ENCODE peak calls at places on chromosomes 6 and 20, in six cellular contexts. One of them, this sample, is unnamed.

GRCh38 chr6:161394437-161394836 is 120.6 kb upstream of the AGPAT4 start:
- DNase-seq in Caco-2: no peak
- DNase-seq in AG04449: no peak
- DNase-seq in cardiac muscle cell: no peak
- DNase-seq in AG09309: no peak
- DNase-seq in fibroblast of mammary gland: no peak
- DNase-seq in this sample: no peak

GRCh38 chr6:167508919-167509852 is 184.3 kb downstream of the TTLL2 start:
- DNase-seq in Caco-2: no peak
- DNase-seq in AG04449: no peak
- DNase-seq in cardiac muscle cell: no peak
- DNase-seq in AG09309: no peak
- DNase-seq in fibroblast of mammary gland: no peak
- DNase-seq in this sample: no peak

GRCh38 chr6:27669798-27670301 is 196.9 kb upstream of the ZNF184 start:
- DNase-seq in Caco-2: no peak
- DNase-seq in AG04449: no peak
- DNase-seq in cardiac muscle cell: no peak
- DNase-seq in AG09309: no peak
- DNase-seq in fibroblast of mammary gland: no peak
- DNase-seq in this sample: no peak

GRCh38 chr6:160135922-160136655 is 14.5 kb downstream of the SLC22A1 start:
- DNase-seq in Caco-2: no peak
- DNase-seq in AG04449: no peak
- DNase-seq in cardiac muscle cell: no peak
- DNase-seq in AG09309: no peak
- DNase-seq in fibroblast of mammary gland: no peak
- DNase-seq in this sample: no peak

GRCh38 chr6:71294121-71294523 is 5.5 kb downstream of the OGFRL1 start:
- DNase-seq in Caco-2: no peak
- DNase-seq in AG04449: peak
- DNase-seq in cardiac muscle cell: peak
- DNase-seq in AG09309: peak
- DNase-seq in fibroblast of mammary gland: peak
- DNase-seq in this sample: no peak

GRCh38 chr6:95087394-95088097 is 489.8 kb upstream of the MANEA start:
- DNase-seq in Caco-2: no peak
- DNase-seq in AG04449: no peak
- DNase-seq in cardiac muscle cell: peak
- DNase-seq in AG09309: no peak
- DNase-seq in fibroblast of mammary gland: peak
- DNase-seq in this sample: no peak

GRCh38 chr6:165849539-165850430 is 186.7 kb upstream of the PDE10A start:
- DNase-seq in Caco-2: no peak
- DNase-seq in AG04449: no peak
- DNase-seq in cardiac muscle cell: peak
- DNase-seq in AG09309: no peak
- DNase-seq in fibroblast of mammary gland: no peak
- DNase-seq in this sample: no peak

GRCh38 chr6:158409451-158409850 is 97.2 kb downstream of the TULP4 start:
- DNase-seq in Caco-2: no peak
- DNase-seq in AG04449: no peak
- DNase-seq in cardiac muscle cell: peak
- DNase-seq in AG09309: peak
- DNase-seq in fibroblast of mammary gland: peak
- DNase-seq in this sample: no peak

GRCh38 chr20:51661609-51662178 is 106.5 kb downstream of the ATP9A start:
- DNase-seq in Caco-2: peak
- DNase-seq in AG04449: no peak
- DNase-seq in cardiac muscle cell: no peak
- DNase-seq in AG09309: peak
- DNase-seq in fibroblast of mammary gland: peak
- DNase-seq in this sample: no peak

GRCh38 chr6:87340230-87340629 is 4.4 kb upstream of the C6orf163 start:
- DNase-seq in Caco-2: no peak
- DNase-seq in AG04449: no peak
- DNase-seq in cardiac muscle cell: no peak
- DNase-seq in AG09309: no peak
- DNase-seq in fibroblast of mammary gland: no peak
- DNase-seq in this sample: no peak

GRCh38 chr6:134420638-134421181 is 102.8 kb upstream of the SGK1 start:
- DNase-seq in Caco-2: no peak
- DNase-seq in AG04449: no peak
- DNase-seq in cardiac muscle cell: peak
- DNase-seq in AG09309: no peak
- DNase-seq in fibroblast of mammary gland: peak
- DNase-seq in this sample: no peak

GRCh38 chr6:105844275-105844848 is 241.8 kb upstream of the PRDM1 start:
- DNase-seq in Caco-2: no peak
- DNase-seq in AG04449: no peak
- DNase-seq in cardiac muscle cell: no peak
- DNase-seq in AG09309: no peak
- DNase-seq in fibroblast of mammary gland: peak
- DNase-seq in this sample: no peak

GRCh38 chr6:28589234-28589951 is 63.7 kb downstream of the GPX5 start:
- DNase-seq in Caco-2: peak
- DNase-seq in AG04449: peak
- DNase-seq in cardiac muscle cell: peak
- DNase-seq in AG09309: peak
- DNase-seq in fibroblast of mammary gland: peak
- DNase-seq in this sample: peak

GRCh38 chr6:139877828-139878405 is 503.5 kb upstream of the CITED2 start:
- DNase-seq in Caco-2: no peak
- DNase-seq in AG04449: no peak
- DNase-seq in cardiac muscle cell: no peak
- DNase-seq in AG09309: no peak
- DNase-seq in fibroblast of mammary gland: no peak
- DNase-seq in this sample: no peak

GRCh38 chr20:49287555-49288249 is 9.8 kb upstream of the ZNFX1 start:
- DNase-seq in Caco-2: peak
- DNase-seq in AG04449: no peak
- DNase-seq in cardiac muscle cell: peak
- DNase-seq in AG09309: no peak
- DNase-seq in fibroblast of mammary gland: peak
- DNase-seq in this sample: no peak

GRCh38 chr6:14910692-14911547 is 334.9 kb upstream of the JARID2 start:
- DNase-seq in Caco-2: no peak
- DNase-seq in AG04449: no peak
- DNase-seq in cardiac muscle cell: peak
- DNase-seq in AG09309: no peak
- DNase-seq in fibroblast of mammary gland: peak
- DNase-seq in this sample: no peak

GRCh38 chr20:49832632-49833327 is 20.2 kb downstream of the SLC9A8 start:
- DNase-seq in Caco-2: peak
- DNase-seq in AG04449: no peak
- DNase-seq in cardiac muscle cell: peak
- DNase-seq in AG09309: no peak
- DNase-seq in fibroblast of mammary gland: peak
- DNase-seq in this sample: no peak

GRCh38 chr20:45441746-45442145 is 25.8 kb downstream of the PIGT start:
- DNase-seq in Caco-2: peak
- DNase-seq in AG04449: no peak
- DNase-seq in cardiac muscle cell: no peak
- DNase-seq in AG09309: no peak
- DNase-seq in fibroblast of mammary gland: no peak
- DNase-seq in this sample: no peak

GRCh38 chr6:98036344-98036743 is 753.3 kb upstream of the MMS22L start:
- DNase-seq in Caco-2: no peak
- DNase-seq in AG04449: no peak
- DNase-seq in cardiac muscle cell: no peak
- DNase-seq in AG09309: no peak
- DNase-seq in fibroblast of mammary gland: no peak
- DNase-seq in this sample: no peak

GRCh38 chr20:57501461-57502330 is 23.2 kb downstream of the CTCFL start:
- DNase-seq in Caco-2: no peak
- DNase-seq in AG04449: no peak
- DNase-seq in cardiac muscle cell: peak
- DNase-seq in AG09309: no peak
- DNase-seq in fibroblast of mammary gland: no peak
- DNase-seq in this sample: no peak

GRCh38 chr6:111585241-111585968 is 20.3 kb downstream of the TRAF3IP2 start:
- DNase-seq in Caco-2: no peak
- DNase-seq in AG04449: no peak
- DNase-seq in cardiac muscle cell: peak
- DNase-seq in AG09309: no peak
- DNase-seq in fibroblast of mammary gland: peak
- DNase-seq in this sample: no peak

GRCh38 chr20:24662286-24662685 is 192.9 kb downstream of the SYNDIG1 start:
- DNase-seq in Caco-2: no peak
- DNase-seq in AG04449: no peak
- DNase-seq in cardiac muscle cell: no peak
- DNase-seq in AG09309: no peak
- DNase-seq in fibroblast of mammary gland: no peak
- DNase-seq in this sample: no peak

GRCh38 chr6:10621227-10621626 is 73.2 kb downstream of the C6orf52 start:
- DNase-seq in Caco-2: no peak
- DNase-seq in AG04449: no peak
- DNase-seq in cardiac muscle cell: no peak
- DNase-seq in AG09309: no peak
- DNase-seq in fibroblast of mammary gland: no peak
- DNase-seq in this sample: no peak

GRCh38 chr6:106446287-106446885 is 85.9 kb downstream of the CRYBG1 start:
- DNase-seq in Caco-2: no peak
- DNase-seq in AG04449: no peak
- DNase-seq in cardiac muscle cell: peak
- DNase-seq in AG09309: no peak
- DNase-seq in fibroblast of mammary gland: peak
- DNase-seq in this sample: no peak

GRCh38 chr20:10856237-10856636 is 182.4 kb upstream of the JAG1 start:
- DNase-seq in Caco-2: peak
- DNase-seq in AG04449: no peak
- DNase-seq in cardiac muscle cell: peak
- DNase-seq in AG09309: no peak
- DNase-seq in fibroblast of mammary gland: peak
- DNase-seq in this sample: no peak

GRCh38 chr6:43926644-43927524 is 156.9 kb downstream of the VEGFA start:
- DNase-seq in Caco-2: peak
- DNase-seq in AG04449: peak
- DNase-seq in cardiac muscle cell: peak
- DNase-seq in AG09309: peak
- DNase-seq in fibroblast of mammary gland: peak
- DNase-seq in this sample: peak
- TF ChIP-seq CTCF in Caco-2: peak
- TF ChIP-seq CTCF in AG04449: no peak
- TF ChIP-seq CTCF in cardiac muscle cell: peak
- TF ChIP-seq CTCF in AG09309: no peak
- TF ChIP-seq CTCF in fibroblast of mammary gland: no peak
- TF ChIP-seq CTCF in this sample: no peak

GRCh38 chr6:63066053-63066704 is 145.1 kb upstream of the FKBP1C start:
- DNase-seq in Caco-2: peak
- DNase-seq in AG04449: no peak
- DNase-seq in cardiac muscle cell: no peak
- DNase-seq in AG09309: no peak
- DNase-seq in fibroblast of mammary gland: no peak
- DNase-seq in this sample: no peak
- TF ChIP-seq CTCF in Caco-2: no peak
- TF ChIP-seq CTCF in AG04449: no peak
- TF ChIP-seq CTCF in cardiac muscle cell: no peak
- TF ChIP-seq CTCF in AG09309: no peak
- TF ChIP-seq CTCF in fibroblast of mammary gland: no peak
- TF ChIP-seq CTCF in this sample: peak

DNA sequence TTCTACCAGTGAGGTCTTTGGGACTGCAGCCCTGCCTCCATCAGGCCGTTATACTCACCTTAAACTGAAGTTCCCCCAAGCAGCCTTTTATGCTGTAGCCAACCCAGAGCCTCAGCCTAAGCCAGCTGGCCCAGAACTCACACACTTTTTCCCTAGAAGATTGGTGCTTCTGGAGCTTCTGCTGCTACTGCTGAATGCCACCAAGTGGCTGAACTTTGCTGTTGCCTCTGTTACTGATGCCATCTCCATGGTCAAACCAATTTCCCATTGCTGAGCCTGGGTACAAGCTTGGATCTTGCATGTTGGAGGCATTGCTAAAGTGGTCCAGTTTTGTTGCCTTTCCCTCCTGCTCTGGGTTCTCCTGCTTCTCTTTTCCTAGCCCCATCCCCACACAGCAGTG is 15.0 kb upstream of the TBX18 start:
- DNase-seq in Caco-2: no peak
- DNase-seq in AG04449: no peak
- DNase-seq in cardiac muscle cell: no peak
- DNase-seq in AG09309: no peak
- DNase-seq in fibroblast of mammary gland: no peak
- DNase-seq in this sample: no peak
- TF ChIP-seq CTCF in Caco-2: no peak
- TF ChIP-seq CTCF in AG04449: peak
- TF ChIP-seq CTCF in cardiac muscle cell: no peak
- TF ChIP-seq CTCF in AG09309: peak
- TF ChIP-seq CTCF in fibroblast of mammary gland: peak
- TF ChIP-seq CTCF in this sample: no peak

GRCh38 chr6:137845460-137845859 is 21.6 kb upstream of the TNFAIP3 start:
- DNase-seq in Caco-2: peak
- DNase-seq in AG04449: no peak
- DNase-seq in cardiac muscle cell: no peak
- DNase-seq in AG09309: no peak
- DNase-seq in fibroblast of mammary gland: no peak
- DNase-seq in this sample: no peak
- TF ChIP-seq CTCF in Caco-2: peak
- TF ChIP-seq CTCF in AG04449: no peak
- TF ChIP-seq CTCF in cardiac muscle cell: peak
- TF ChIP-seq CTCF in AG09309: peak
- TF ChIP-seq CTCF in fibroblast of mammary gland: no peak
- TF ChIP-seq CTCF in this sample: no peak

DNA sequence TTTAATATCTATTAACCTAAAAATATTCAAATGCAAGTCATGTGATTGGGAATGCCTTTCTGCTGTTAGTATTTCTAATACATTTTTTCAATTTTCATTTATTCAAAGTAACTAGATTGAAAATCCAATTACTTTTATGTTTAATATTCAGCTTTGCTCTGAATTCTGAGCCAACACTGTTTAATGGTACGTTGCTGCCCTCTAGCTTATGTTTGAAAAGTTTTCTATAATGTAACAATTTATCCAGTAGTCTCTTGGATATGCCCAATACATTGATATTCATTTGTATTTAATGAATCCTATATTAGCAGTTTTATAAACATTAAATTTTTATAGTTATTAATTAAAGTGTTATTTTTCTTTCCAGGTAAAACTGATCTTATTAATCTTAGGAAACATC is 47.4 kb downstream of the LGSN start:
- DNase-seq in Caco-2: peak
- DNase-seq in AG04449: no peak
- DNase-seq in cardiac muscle cell: peak
- DNase-seq in AG09309: no peak
- DNase-seq in fibroblast of mammary gland: peak
- DNase-seq in this sample: no peak
- TF ChIP-seq CTCF in Caco-2: no peak
- TF ChIP-seq CTCF in AG04449: no peak
- TF ChIP-seq CTCF in cardiac muscle cell: no peak
- TF ChIP-seq CTCF in AG09309: peak
- TF ChIP-seq CTCF in fibroblast of mammary gland: no peak
- TF ChIP-seq CTCF in this sample: peak

This sample was measured in neural crest cell.